ENCODE peak calls at places on chromosomes 1 and 21, in eight cellular contexts. V is Daoy; P is fibroblast of lung; E is stimulated activated CD8-positive, alpha-beta memory T cell treated with anti-CD3 and anti-CD28 coated beads, Interleukin-15, amount 100 ng/mL, for 4 hours; L is CD8-positive, alpha-beta memory T cell; U is T-cell; Y is stimulated activated CD4-positive, alpha-beta T cell treated with anti-CD3 and anti-CD28 coated beads, Interleukin-4, amount 100 ng/mL, for 1 hour; Q is NCI-H2107. S is an unnamed sample.

GRCh38 chr1:11701981-11702803 is 10.7 kb downstream of the DRAXIN start:
- DNase-seq in V (no peak), P (no peak), E (no peak), L (no peak), U (no peak), Y (no peak), Q (no peak), S (no peak)

GRCh38 chr1:156126701-156127534 is 12.4 kb downstream of the LMNA start:
- DNase-seq in V (peak; percentile 97), P (peak; percentile 83), E (peak; percentile 61), L (peak; percentile 92), U (peak; percentile 60), Y (peak; percentile 72), Q (no peak), S (no peak)

GRCh38 chr1:25120286-25120685 is 112.0 kb downstream of the SYF2 start:
- DNase-seq in V (no peak), P (no peak), E (no peak), L (no peak), U (no peak), Y (no peak), Q (no peak), S (no peak)

GRCh38 chr1:18118078-18118477 is 10.5 kb downstream of the IGSF21 start:
- DNase-seq in V (no peak), P (no peak), E (no peak), L (no peak), U (no peak), Y (no peak), Q (peak; percentile 74), S (no peak)

GRCh38 chr21:14215971-14216621 is at the start of gene RBM11:
- DNase-seq in V (peak; percentile 73), P (peak; percentile 16), E (peak; percentile 54), L (peak; percentile 73), U (peak; percentile 64), Y (peak; percentile 83), Q (peak; percentile 25), S (peak; percentile 71)

GRCh38 chr1:180261524-180262160 is 31.6 kb downstream of the LHX4 start:
- DNase-seq in V (no peak), P (peak; percentile 34), E (no peak), L (no peak), U (no peak), Y (no peak), Q (no peak), S (no peak)

GRCh38 chr1:184392779-184393522 is 6.1 kb downstream of the C1orf21 start:
- DNase-seq in V (no peak), P (no peak), E (no peak), L (no peak), U (no peak), Y (no peak), Q (no peak), S (no peak)

GRCh38 chr1:14745815-14746214 is 147.3 kb downstream of the KAZN start:
- DNase-seq in V (no peak), P (no peak), E (no peak), L (no peak), U (no peak), Y (no peak), Q (no peak), S (no peak)

GRCh38 chr1:172040466-172040865 is 199.2 kb downstream of the DNM3 start:
- DNase-seq in V (peak; percentile 82), P (no peak), E (no peak), L (no peak), U (no peak), Y (no peak), Q (no peak), S (no peak)

GRCh38 chr21:29025328-29025713 is 853 bp downstream of the USP16 start:
- DNase-seq in V (no peak), P (no peak), E (no peak), L (no peak), U (no peak), Y (no peak), Q (no peak), S (no peak)